ENCODE peak calls at places on chromosome X, in four cellular contexts. B, D, O and E are unnamed samples.

GRCh38 chrX:11381464-11381863 is 88.3 kb downstream of the AMELX start:
- DNase-seq in D (no peak), B (peak), O (peak), E (no peak)

GRCh38 chrX:8873956-8874355 is 72.8 kb upstream of the FAM9A start:
- DNase-seq in O (no peak), D (no peak), B (no peak), E (no peak)

GRCh38 chrX:120311632-120312000 is 355 bp upstream of the TMEM255A start:
- DNase-seq in B (no peak), D (no peak), O (no peak), E (no peak)

GRCh38 chrX:96692911-96693310 is 8.3 kb downstream of the DIAPH2 start:
- DNase-seq in B (no peak), D (no peak), O (no peak), E (no peak)

GRCh38 chrX:3075959-3076358 is 34.7 kb downstream of the ARSF start:
- DNase-seq in O (no peak), D (no peak), B (no peak), E (no peak)

GRCh38 chrX:154758696-154759095 is 4.0 kb upstream of the DKC1 start:
- DNase-seq in B (no peak), D (no peak), O (no peak), E (no peak)

GRCh38 chrX:39158801-39159657 is 357.8 kb downstream of the MID1IP1 start:
- DNase-seq in D (no peak), O (no peak), B (no peak), E (peak)

GRCh38 chrX:10501606-10502005 is 118.8 kb downstream of the MID1 start:
- DNase-seq in O (no peak), D (no peak), B (no peak), E (no peak)

GRCh38 chrX:82163701-82164100 is 961.8 kb downstream of the SH3BGRL start:
- DNase-seq in D (no peak), B (no peak), O (no peak), E (no peak)

GRCh38 chrX:41761702-41762101 is 37.7 kb downstream of the GPR82 start:
- DNase-seq in B (no peak), O (no peak), D (no peak), E (no peak)

GRCh38 chrX:41761169-41761568 is 37.2 kb downstream of the GPR82 start:
- DNase-seq in B (no peak), O (no peak), D (no peak), E (no peak)

GRCh38 chrX:41758391-41758790 is 34.4 kb downstream of the GPR82 start:
- DNase-seq in D (no peak), B (no peak), O (no peak), E (no peak)

GRCh38 chrX:41759817-41760216 is 35.8 kb downstream of the GPR82 start:
- DNase-seq in D (no peak), O (no peak), B (no peak), E (no peak)
- TF ChIP-seq CTCF in D (no peak), O (peak), B (peak), E (peak)

GRCh38 chrX:130268500-130269170 is at the start of gene ZNF280C:
- DNase-seq in B (peak), D (peak), O (peak), E (peak)
- TF ChIP-seq CTCF in B (no peak), D (no peak), O (peak), E (no peak)

GRCh38 chrX:107714196-107714811 is 61.3 kb downstream of the TSC22D3 start:
- DNase-seq in O (no peak), B (no peak), D (peak), E (no peak)
- TF ChIP-seq CTCF in O (no peak), B (no peak), D (no peak), E (no peak)

DNA sequence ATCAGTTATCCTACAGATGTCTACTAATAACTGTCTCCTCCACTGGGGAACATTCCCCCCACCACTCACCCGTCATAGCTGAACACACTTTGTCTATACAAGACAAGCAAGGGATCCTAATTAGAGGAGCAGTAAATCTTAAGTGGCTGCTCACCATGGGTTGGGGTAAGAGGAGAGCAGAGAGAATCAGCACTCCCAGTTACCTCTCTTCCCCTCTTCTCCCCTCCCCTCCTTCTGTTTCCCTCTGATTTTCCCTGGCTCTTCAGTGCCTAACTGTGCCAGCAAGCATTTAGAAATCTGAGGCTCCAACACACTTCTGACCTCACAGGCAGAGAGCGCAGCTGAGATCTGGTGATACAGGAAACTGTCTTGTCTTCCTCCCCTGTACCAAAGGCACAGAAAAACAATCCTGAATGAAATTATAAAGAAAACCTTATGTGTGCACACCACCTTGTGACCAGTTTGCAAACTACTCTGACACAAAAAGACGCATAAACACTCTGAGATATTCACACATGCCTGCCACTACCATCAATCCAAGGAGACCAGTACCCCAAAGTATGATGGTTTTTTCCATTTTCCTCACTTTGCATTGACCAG is 82.5 kb upstream of the SMIM10 start:
- DNase-seq in D (no peak), B (no peak), O (no peak), E (no peak)
- TF ChIP-seq CTCF in D (no peak), B (no peak), O (peak), E (no peak)

GRCh38 chrX:140943513-140943912 is 58.9 kb upstream of the SPANXB1 start:
- DNase-seq in O (no peak), D (no peak), B (no peak), E (no peak)
- TF ChIP-seq CTCF in O (no peak), D (no peak), B (no peak), E (no peak)

DNA sequence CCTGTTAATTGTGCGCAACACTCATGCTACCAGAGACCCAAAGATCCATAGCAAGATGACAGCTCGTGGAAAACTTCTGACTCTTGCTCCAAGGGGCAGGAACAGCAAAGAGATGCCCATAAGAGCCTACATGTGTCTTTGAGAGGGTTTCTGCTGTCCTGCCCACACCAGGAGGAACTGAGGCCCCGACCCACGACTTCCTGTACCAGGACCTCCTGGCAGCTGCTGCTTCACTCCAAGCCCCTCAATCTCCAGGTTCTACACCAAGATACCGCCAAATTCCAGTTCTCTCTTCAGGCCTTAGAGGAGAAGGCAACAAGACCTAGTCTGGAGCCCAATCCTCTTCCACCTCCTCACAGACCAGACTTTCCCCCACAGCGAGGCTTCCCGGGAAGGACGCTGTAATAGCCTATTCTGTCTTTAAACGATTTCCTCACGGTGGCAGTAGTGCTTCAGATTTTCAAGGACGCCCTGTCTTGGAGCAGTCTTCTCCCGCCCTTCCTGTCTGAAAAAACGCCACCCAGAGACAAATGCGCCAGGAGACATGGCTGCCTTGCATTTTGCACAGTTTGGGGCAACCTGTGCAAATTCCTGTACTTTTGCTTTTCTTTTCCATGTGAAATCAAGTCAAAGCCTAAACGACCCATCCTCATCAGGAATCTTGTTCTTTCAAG is 230.2 kb upstream of the STK26 start:
- DNase-seq in O (peak), B (no peak), D (no peak), E (no peak)
- TF ChIP-seq CTCF in O (peak), B (no peak), D (no peak), E (no peak)